ENCODE peak calls at places on chromosomes 12 and 14, in four cellular contexts. U is neural progenitor cell, H is HFFc6, L is endothelial cell. R is an unnamed sample.

GRCh38 chr12:68259318-68259940 is 6.0 kb upstream of the IL22 start:
- DNase-seq in L (no peak), H (peak; percentile 74), U (no peak), R (peak; percentile 69)

GRCh38 chr12:30599631-30600030 is 96.0 kb downstream of the IPO8 start:
- DNase-seq in H (no peak), L (no peak), U (no peak), R (no peak)

GRCh38 chr14:54658836-54659235 is 91.9 kb downstream of the SAMD4A start:
- DNase-seq in U (no peak), H (no peak), L (no peak), R (no peak)

GRCh38 chr14:103542545-103543088 is 13.6 kb downstream of the TRMT61A start:
- DNase-seq in L (peak; percentile 60), H (no peak), U (peak; percentile 97), R (no peak)

GRCh38 chr12:92640686-92641085 is 62.1 kb upstream of the PLEKHG7 start:
- DNase-seq in L (no peak), H (no peak), U (no peak), R (no peak)

GRCh38 chr12:124292385-124292784 is 2.5 kb upstream of the RFLNA start:
- DNase-seq in U (no peak), L (no peak), H (no peak), R (no peak)

GRCh38 chr12:32032205-32032810 is 73.1 kb downstream of the RESF1 start:
- DNase-seq in L (no peak), U (no peak), H (no peak), R (no peak)

GRCh38 chr14:51002406-51002984 is 58.2 kb upstream of the PYGL start:
- DNase-seq in L (no peak), U (no peak), H (no peak), R (no peak)

GRCh38 chr12:128986957-128987356 is 133.7 kb downstream of the GLT1D1 start:
- DNase-seq in L (no peak), U (no peak), H (no peak), R (no peak)

GRCh38 chr14:67766035-67766680 is 50.2 kb downstream of the ZFYVE26 start:
- DNase-seq in U (no peak), L (no peak), H (no peak), R (no peak)

GRCh38 chr14:64979336-64980074 is 7.2 kb upstream of the FNTB start:
- DNase-seq in L (no peak), H (peak; percentile 29), U (no peak), R (no peak)

GRCh38 chr12:113991224-113992044 is 25.3 kb upstream of the RBM19 start:
- DNase-seq in L (no peak), H (no peak), U (no peak), R (no peak)

GRCh38 chr12:49673446-49674317 is 33.5 kb downstream of the FMNL3 start:
- DNase-seq in U (peak; percentile 93), H (peak; percentile 90), L (peak; percentile 79), R (no peak)

GRCh38 chr12:89970646-89971192 is 262.1 kb upstream of the ATP2B1 start:
- DNase-seq in H (peak; percentile 43), U (no peak), L (no peak), R (no peak)

GRCh38 chr14:67719866-67720265 is 18.2 kb downstream of the RDH12 start:
- DNase-seq in H (no peak), L (no peak), U (no peak), R (no peak)

GRCh38 chr14:105094193-105094907 is 29.1 kb upstream of the GPR132 start:
- DNase-seq in H (no peak), U (no peak), L (no peak), R (no peak)

GRCh38 chr14:100325958-100326357 is 2.8 kb downstream of the SLC25A47 start:
- DNase-seq in L (no peak), H (no peak), U (no peak), R (no peak)

GRCh38 chr12:1779783-1780182 is 40.6 kb upstream of the LRTM2 start:
- DNase-seq in H (peak; percentile 32), L (no peak), U (no peak), R (no peak)

GRCh38 chr12:49537709-49538601 is 875 bp upstream of the KCNH3 start:
- DNase-seq in U (peak; percentile 76), L (no peak), H (no peak), R (no peak)

GRCh38 chr12:110794623-110795280 is 52.0 kb upstream of the CCDC63 start:
- DNase-seq in H (no peak), L (no peak), U (no peak), R (no peak)

GRCh38 chr12:10632226-10632625 is 18.8 kb upstream of the MAGOHB start:
- DNase-seq in H (no peak), L (no peak), U (no peak), R (no peak)

GRCh38 chr12:26612203-26612602 is 220.8 kb downstream of the ITPR2 start:
- DNase-seq in U (peak; percentile 11), H (no peak), L (no peak), R (no peak)

GRCh38 chr12:93748672-93749403 is 71.7 kb downstream of the CRADD start:
- DNase-seq in U (no peak), H (no peak), L (no peak), R (no peak)

GRCh38 chr14:67112344-67112743 is 76.9 kb upstream of the GARIN2 start:
- DNase-seq in L (no peak), H (no peak), U (no peak), R (no peak)

GRCh38 chr12:93380480-93381121 is 2.9 kb downstream of the NUDT4 start:
- DNase-seq in L (no peak), H (peak; percentile 14), U (peak; percentile 19), R (no peak)

GRCh38 chr12:112759786-112760185 is 31.8 kb upstream of the RPH3A start:
- DNase-seq in H (no peak), L (no peak), U (no peak), R (no peak)

GRCh38 chr14:35044939-35045797 is 904 bp upstream of the FAM177A1 start:
- DNase-seq in H (no peak), L (no peak), U (no peak), R (no peak)

GRCh38 chr12:113262710-113263109 is 41.4 kb downstream of the TPCN1 start:
- DNase-seq in H (no peak), U (no peak), L (no peak), R (no peak)

GRCh38 chr14:82422186-82422585 is 888.5 kb upstream of the SEL1L start:
- DNase-seq in L (no peak), H (no peak), U (no peak), R (no peak)

GRCh38 chr12:100675432-100675831 is 101.9 kb downstream of the GAS2L3 start:
- DNase-seq in H (no peak), L (no peak), U (no peak), R (peak; percentile 27)

GRCh38 chr14:34072921-34073320 is 122.0 kb upstream of the EGLN3 start:
- DNase-seq in U (no peak), L (no peak), H (no peak), R (no peak)

GRCh38 chr12:19208456-19208855 is 78.9 kb downstream of the PLEKHA5 start:
- DNase-seq in L (no peak), H (no peak), U (no peak), R (no peak)

GRCh38 chr14:99784508-99784907 is 8.7 kb upstream of the EML1 start:
- DNase-seq in L (no peak), H (no peak), U (no peak), R (no peak)

GRCh38 chr14:52825085-52825484 is 33.7 kb upstream of the GNPNAT1 start:
- DNase-seq in H (no peak), L (no peak), U (no peak), R (no peak)

GRCh38 chr12:124914392-124915248 is at the start of gene UBC:
- DNase-seq in U (peak; percentile 95), L (peak; percentile 87), H (peak; percentile 96), R (peak; percentile 64)

GRCh38 chr14:75409425-75410205 is 18.2 kb upstream of the JDP2 start:
- DNase-seq in L (no peak), U (no peak), H (no peak), R (no peak)
- TF ChIP-seq CTCF in L (no peak), U (no peak), H (no peak), R (no peak)

GRCh38 chr14:24093901-24094838 is at the start of gene PCK2:
- DNase-seq in L (peak; percentile 63), U (peak; percentile 95), H (peak; percentile 87), R (no peak)
- TF ChIP-seq CTCF in L (no peak), U (peak; percentile 9), H (no peak), R (peak; percentile 24)

GRCh38 chr14:30874120-30874998 is at the start of gene COCH:
- DNase-seq in U (peak; percentile 86), L (peak; percentile 52), H (no peak), R (no peak)
- TF ChIP-seq CTCF in U (peak; percentile 46), L (peak; percentile 42), H (peak; percentile 37), R (peak; percentile 35)

DNA sequence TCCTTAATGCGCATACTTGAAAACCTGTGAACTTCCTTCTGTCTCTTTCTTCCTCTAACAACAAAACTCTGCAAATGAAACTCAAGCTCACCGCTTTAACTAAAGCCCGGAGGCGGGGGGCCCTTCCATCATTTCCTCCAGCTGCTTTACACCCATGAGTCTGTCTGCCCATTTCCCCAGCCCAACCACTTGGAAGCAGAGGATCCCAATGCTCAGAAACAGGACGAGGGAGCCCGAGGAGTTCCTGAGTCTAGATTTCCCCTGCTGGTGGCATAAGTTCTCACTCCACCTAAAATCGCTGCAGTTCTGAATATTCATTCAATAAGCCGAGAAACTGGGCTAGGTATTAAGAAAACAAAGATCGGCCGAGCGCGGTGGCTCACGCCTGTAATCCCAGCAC is 30.8 kb downstream of the GPR19 start:
- DNase-seq in L (peak; percentile 61), H (no peak), U (no peak), R (no peak)
- TF ChIP-seq CTCF in L (no peak), H (no peak), U (no peak), R (no peak)

GRCh38 chr12:117671734-117672133 is 297.1 kb downstream of the KSR2 start:
- DNase-seq in H (peak; percentile 12), L (peak; percentile 71), U (peak; percentile 75), R (no peak)
- TF ChIP-seq CTCF in H (peak; percentile 70), L (peak; percentile 60), U (peak; percentile 82), R (peak; percentile 86)